ENCODE peak calls at places on chromosomes 16 and 17, in nine cellular contexts. B is endothelial cell of umbilical vein, X is heart left ventricle, Z is A549, O is esophagus squamous epithelium, E is ovary, H is prostate gland, M is testis, Q is thyroid gland. U is an unnamed sample.

GRCh38 chr17:163514-164103 is 17.8 kb downstream of the DOC2B start:
- DNase-seq in E (no peak), Q (no peak), X (no peak), O (no peak), B (no peak), M (no peak), Z (no peak), H (no peak), U (no peak)

GRCh38 chr16:85471469-85472431 is 141.4 kb upstream of the GSE1 start:
- DNase-seq in M (peak; percentile 81), B (no peak), Q (peak; percentile 85), H (peak; percentile 83), Z (no peak), O (no peak), E (peak; percentile 68), X (no peak), U (no peak)

GRCh38 chr16:86610779-86611516 is 32.6 kb downstream of the FOXL1 start:
- DNase-seq in B (no peak), E (no peak), Q (no peak), M (no peak), Z (no peak), X (no peak), H (no peak), O (no peak), U (no peak)

GRCh38 chr17:4836221-4836620 is 3.1 kb downstream of the MINK1 start:
- DNase-seq in Q (no peak), B (no peak), M (peak; percentile 76), X (no peak), Z (no peak), H (no peak), O (no peak), E (no peak), U (no peak)

GRCh38 chr16:22787456-22788189 is 26.3 kb upstream of the HS3ST2 start:
- DNase-seq in B (no peak), X (no peak), Z (no peak), H (peak; percentile 29), Q (no peak), O (no peak), E (no peak), M (no peak), U (no peak)

GRCh38 chr16:19375561-19376158 is 42.0 kb upstream of the TMC5 start:
- DNase-seq in O (no peak), X (peak; percentile 28), E (no peak), M (peak; percentile 52), B (peak; percentile 71), Z (peak; percentile 73), Q (peak; percentile 43), H (peak; percentile 25), U (no peak)

GRCh38 chr17:29241015-29241963 is 5.4 kb upstream of the CRYBA1 start:
- DNase-seq in M (no peak), X (no peak), B (peak; percentile 82), Z (peak; percentile 97), E (no peak), O (no peak), H (no peak), Q (no peak), U (no peak)

GRCh38 chr17:58277726-58278595 is 2.8 kb downstream of the MPO start:
- DNase-seq in Z (no peak), Q (no peak), M (no peak), E (no peak), X (no peak), O (no peak), H (no peak), B (no peak), U (no peak)

GRCh38 chr17:43104665-43105064 is 20.5 kb downstream of the BRCA1 start:
- DNase-seq in X (no peak), Q (no peak), M (no peak), Z (no peak), O (no peak), E (no peak), H (no peak), B (no peak), U (no peak)

GRCh38 chr17:27530791-27531391 is 74.6 kb downstream of the KSR1 start:
- DNase-seq in Q (no peak), H (no peak), X (no peak), B (no peak), M (no peak), Z (no peak), O (no peak), E (no peak), U (no peak)

GRCh38 chr16:86030116-86030515 is 131.2 kb downstream of the IRF8 start:
- DNase-seq in B (no peak), O (no peak), E (no peak), Q (no peak), M (no peak), Z (no peak), X (no peak), H (no peak), U (no peak)

GRCh38 chr16:11356573-11357331 is 11.5 kb downstream of the RMI2 start:
- DNase-seq in H (no peak), Q (peak; percentile 71), Z (peak; percentile 74), E (peak; percentile 70), B (peak; percentile 51), M (peak; percentile 75), X (peak; percentile 63), O (no peak), U (peak; percentile 22)

GRCh38 chr16:22188595-22189442 is 17.3 kb upstream of the EEF2K start:
- DNase-seq in E (peak; percentile 59), Z (peak; percentile 75), H (peak; percentile 86), M (peak; percentile 72), B (peak; percentile 89), Q (peak; percentile 67), X (peak; percentile 72), O (no peak), U (peak; percentile 67)

GRCh38 chr17:34099859-34100258 is 155.2 kb upstream of the CCL2 start:
- DNase-seq in M (no peak), Q (no peak), O (no peak), X (no peak), E (no peak), Z (no peak), H (no peak), B (no peak), U (no peak)

GRCh38 chr16:57807968-57808528 is 5.8 kb upstream of the KIFC3 start:
- DNase-seq in E (peak; percentile 79), M (peak; percentile 89), X (peak; percentile 78), O (no peak), H (peak; percentile 90), B (peak; percentile 75), Q (peak; percentile 91), Z (peak; percentile 91), U (peak; percentile 64)
- TF ChIP-seq POLR2A in E (no peak), M (no peak), X (peak; percentile 27), O (peak; percentile 55), H (peak; percentile 52), B (no peak), Q (peak; percentile 75), Z (no peak), U (no peak)

GRCh38 chr16:90020838-90021382 is 1.7 kb upstream of the DBNDD1 start:
- DNase-seq in H (no peak), Z (no peak), O (no peak), E (no peak), B (no peak), M (no peak), Q (no peak), X (no peak), U (no peak)
- H3K27ac ChIP-seq in H (no peak overlapping the region), Z (peak overlapping the region; percentile 88), O (no peak overlapping the region), E (no peak overlapping the region), B (no peak overlapping the region), M (no peak overlapping the region), Q (no peak overlapping the region), X (no peak overlapping the region), U (no peak overlapping the region)

DNA sequence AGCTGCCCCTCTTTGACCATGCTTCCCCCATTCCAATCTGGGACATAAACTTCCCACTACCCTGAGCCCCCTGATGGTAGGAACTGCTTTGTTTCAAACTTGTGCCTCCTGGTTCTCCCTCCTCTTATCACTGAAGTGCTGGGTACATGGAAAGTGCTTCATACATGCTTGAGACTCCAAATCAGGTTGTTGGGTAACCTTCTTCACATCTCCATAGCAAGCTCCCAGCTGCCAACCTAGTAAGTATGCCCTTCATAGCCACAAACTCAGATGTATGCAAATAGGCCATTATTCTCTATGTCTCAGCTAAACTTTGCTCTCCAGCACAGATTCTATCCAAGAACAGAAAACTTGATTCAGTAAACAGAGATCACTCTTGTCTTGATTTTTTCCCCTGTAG is 310.6 kb upstream of the IRX3 start:
- DNase-seq in B (no peak), Q (no peak), E (no peak), M (no peak), Z (no peak), O (no peak), H (no peak), X (no peak), U (no peak)
- TF ChIP-seq CTCF in B (no peak), Q (no peak), E (no peak), M (no peak), Z (no peak), O (no peak), H (no peak), X (no peak), U (no peak)

GRCh38 chr17:68457539-68458259 is 403 bp upstream of the WIPI1 start:
- DNase-seq in B (peak; percentile 99), H (peak; percentile 99), Q (peak; percentile 99), O (peak; percentile 90), Z (peak; percentile 97), X (peak; percentile 99), M (peak; percentile 99), E (peak; percentile 99), U (peak; percentile 98)

GRCh38 chr17:68457168-68457538 is at the start of gene WIPI1:
- DNase-seq in O (no peak), Z (no peak), Q (no peak), X (no peak), E (peak; percentile 61), H (peak; percentile 43), B (peak; percentile 61), M (peak; percentile 36), U (peak; percentile 26)

GRCh38 chr17:68458260-68459029 is 1.1 kb upstream of the WIPI1 start:
- DNase-seq in M (no peak), X (no peak), O (no peak), Z (no peak), H (no peak), B (no peak), Q (no peak), E (no peak), U (no peak)

GRCh38 chr17:68455756-68456528 is 1.4 kb downstream of the WIPI1 start:
- DNase-seq in H (peak; percentile 71), B (no peak), E (no peak), M (no peak), O (no peak), X (no peak), Z (no peak), Q (no peak), U (peak; percentile 34)

GRCh38 chr17:68456529-68457167 is 648 bp downstream of the WIPI1 start:
- DNase-seq in E (peak; percentile 78), Z (peak; percentile 62), H (peak; percentile 78), M (peak; percentile 93), B (peak; percentile 87), O (no peak), Q (peak; percentile 86), X (peak; percentile 80), U (peak; percentile 82)
- TF ChIP-seq POLR2A in E (peak; percentile 43), Z (no peak), H (peak; percentile 44), M (no peak), B (peak; percentile 64), O (peak; percentile 52), Q (peak; percentile 22), X (peak; percentile 9), U (peak; percentile 39)

DNA sequence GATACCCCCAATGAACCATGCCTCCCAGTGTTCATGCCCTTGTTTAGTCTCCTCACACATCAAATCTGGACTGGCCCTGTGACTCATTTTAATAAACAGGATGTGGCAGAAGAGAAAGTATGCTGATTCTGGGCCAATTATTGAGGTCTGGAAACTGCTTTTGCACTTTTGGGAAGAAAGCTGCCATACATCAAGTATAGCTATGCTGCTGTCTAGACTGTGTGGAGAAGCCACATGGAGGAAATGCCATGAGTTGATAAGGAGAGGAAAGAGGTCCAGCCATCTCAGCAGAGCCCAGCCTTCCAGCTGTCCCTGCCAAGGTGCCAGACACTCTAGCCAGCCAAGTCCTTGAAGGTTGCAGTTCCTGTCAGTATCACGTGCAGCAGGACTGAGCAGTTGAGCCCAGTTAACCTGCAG is 16.7 kb downstream of the RPRML start:
- DNase-seq in E (no peak), Q (no peak), Z (no peak), B (peak; percentile 52), H (no peak), X (no peak), M (no peak), O (no peak), U (no peak)
- H3K27ac ChIP-seq in E (no peak overlapping the region), Q (no peak overlapping the region), Z (no peak overlapping the region), B (no peak overlapping the region), H (no peak overlapping the region), X (no peak overlapping the region), M (no peak overlapping the region), O (no peak overlapping the region), U (no peak overlapping the region)

U was measured in tibial nerve.